ENCODE peak calls at places on chromosomes 13 and 19, in five cellular contexts. K is thoracic aorta, Z is fibroblast of lung, Q is cardiac muscle cell, I is tibial nerve. W is an unnamed sample. For H3K4me1, the result is how much of the 10 kb centered on the place peaks cover.

GRCh38 chr13:43544011-43544410 is 242.8 kb downstream of the ENOX1 start:
- DNase-seq in K (no peak), Z (peak), Q (peak), I (no peak), W (no peak)

GRCh38 chr19:35045667-35046300 is 4.3 kb downstream of the HPN start:
- DNase-seq in K (no peak), Z (no peak), Q (peak), I (no peak), W (no peak)

GRCh38 chr13:93847162-93847561 is 620.6 kb downstream of the GPC6 start:
- DNase-seq in K (no peak), Z (peak), Q (peak), I (no peak), W (no peak)

GRCh38 chr19:18282788-18283141 is 1.3 kb upstream of the JUND start:
- DNase-seq in K (no peak), Z (no peak), Q (no peak), I (no peak), W (no peak)

GRCh38 chr19:12828494-12828893 is 5.9 kb downstream of the RTBDN start:
- DNase-seq in K (no peak), Z (no peak), Q (peak), I (no peak), W (no peak)

GRCh38 chr13:29594310-29594709 is 1.2 kb downstream of the SLC7A1 start:
- DNase-seq in K (no peak), Z (peak), Q (peak), I (peak), W (peak)

GRCh38 chr13:90562388-90562787 is 785.1 kb upstream of the MIR17HG start:
- DNase-seq in K (no peak), Z (peak), Q (no peak), I (no peak), W (no peak)

GRCh38 chr13:98976941-98977340 is 923 bp downstream of the DOCK9 start:
- DNase-seq in K (no peak), Z (peak), Q (peak), I (no peak), W (no peak)

GRCh38 chr19:1860133-1860775 is 3.1 kb downstream of the KLF16 start:
- DNase-seq in K (no peak), Z (peak), Q (peak), I (no peak), W (no peak)

GRCh38 chr19:51179297-51179696 is 37.2 kb downstream of the SIGLEC7 start:
- DNase-seq in K (no peak), Z (no peak), Q (no peak), I (no peak), W (no peak)

GRCh38 chr19:17323973-17324327 is 10.7 kb downstream of the ANO8 start:
- DNase-seq in K (no peak), Z (no peak), Q (no peak), I (no peak), W (no peak)

GRCh38 chr19:55086730-55087541 is 11.3 kb downstream of the EPS8L1 start:
- DNase-seq in K (peak), Z (peak), Q (peak), I (peak), W (no peak)

GRCh38 chr19:36116344-36116637 is 1.0 kb downstream of the TBCB start:
- DNase-seq in K (no peak), Z (no peak), Q (no peak), I (no peak), W (no peak)

GRCh38 chr19:44722131-44723121 is 23.5 kb downstream of the CEACAM16 start:
- DNase-seq in K (no peak), Z (no peak), Q (no peak), I (no peak), W (no peak)

DNA sequence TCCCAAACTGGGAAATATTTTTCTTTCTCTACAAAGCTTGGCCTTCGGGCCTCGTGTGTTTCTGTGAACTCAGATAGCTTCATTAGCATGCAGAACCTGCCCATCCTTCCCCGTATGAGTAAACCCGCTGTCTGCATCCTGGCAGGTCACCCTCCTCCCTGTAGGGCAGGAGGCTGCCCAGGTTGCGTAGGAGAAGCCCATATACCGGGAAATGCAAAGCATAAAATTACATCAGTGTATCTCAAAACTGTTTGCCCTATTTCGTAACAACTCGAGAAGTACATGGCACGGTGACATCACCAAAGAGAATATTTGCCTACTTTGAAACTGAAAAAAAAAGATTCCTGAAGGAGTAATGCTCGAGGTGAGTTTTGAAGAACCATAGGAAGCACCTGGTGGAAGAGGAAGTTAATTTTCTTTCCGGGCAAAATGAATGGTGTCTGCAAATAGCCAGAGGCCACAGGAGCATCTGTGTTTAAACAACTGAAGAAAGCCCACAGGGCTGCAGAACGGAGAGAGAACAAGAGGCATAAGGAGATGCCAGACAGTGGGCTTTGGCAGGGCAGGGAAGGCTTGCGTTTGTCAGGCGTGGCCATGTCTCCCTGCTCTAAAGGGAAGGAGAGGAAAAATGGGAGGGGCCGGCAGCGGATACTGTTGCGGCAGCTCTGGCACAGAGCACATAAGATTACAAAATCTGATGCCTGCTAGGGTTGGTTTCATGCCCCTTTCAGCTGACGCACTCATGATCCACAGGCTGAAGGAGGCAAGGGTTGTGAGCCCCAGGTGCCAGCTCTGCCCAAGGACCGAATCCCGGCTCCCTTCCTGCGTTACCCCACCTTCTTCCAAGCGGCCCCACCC is 81.4 kb downstream of the IRS2 start:
- DNase-seq in K (no peak), Z (no peak), Q (peak), I (peak), W (no peak)
- H3K27ac ChIP-seq in K (peak), Z (no peak), Q (no peak), I (no peak), W (no peak)

DNA sequence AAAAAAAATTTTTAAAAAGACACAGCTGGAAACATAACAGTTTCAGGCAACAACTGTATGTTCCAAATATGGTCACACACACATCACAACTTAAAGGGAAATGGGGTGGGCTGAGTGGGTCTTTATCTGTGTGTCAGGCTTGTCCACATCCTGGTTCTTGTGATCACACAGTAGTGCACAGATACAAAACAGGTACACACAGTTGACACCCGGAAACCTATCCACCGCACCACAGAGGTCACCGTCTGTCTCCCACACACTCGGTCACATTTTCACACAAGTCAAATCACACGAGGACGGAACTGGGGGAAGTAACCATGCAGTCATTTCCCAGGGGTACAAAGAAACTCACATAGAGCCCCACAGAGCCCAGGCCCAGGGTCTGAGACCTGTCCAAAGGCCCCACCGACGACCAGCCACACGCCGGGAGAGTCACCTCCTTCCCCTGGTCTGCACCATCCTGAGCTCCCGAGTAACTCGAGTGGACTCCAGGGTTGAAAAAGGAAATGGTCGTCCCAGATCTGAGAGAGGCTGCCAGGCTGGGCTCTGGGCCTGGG is 1.4 kb upstream of the PPAN start:
- DNase-seq in K (no peak), Z (no peak), Q (no peak), I (no peak), W (peak)
- H3K4me1 ChIP-seq in K (under half), Z (under half), Q (under half), I (under half), W (half or more)

GRCh38 chr19:56543776-56544175 is 5.0 kb downstream of the ZFP28 start:
- DNase-seq in K (no peak), Z (no peak), Q (no peak), I (no peak), W (no peak)

GRCh38 chr19:56547535-56547934 is 8.8 kb downstream of the ZFP28 start:
- DNase-seq in K (no peak), Z (no peak), Q (no peak), I (no peak), W (no peak)
- TF ChIP-seq CTCF in K (no peak), Z (peak), Q (no peak), I (no peak), W (no peak)

GRCh38 chr19:41886761-41887710 is 4.1 kb downstream of the ARHGEF1 start:
- DNase-seq in K (no peak), Z (no peak), Q (no peak), I (no peak), W (peak)
- H3K27ac ChIP-seq in K (no peak), Z (no peak), Q (no peak), I (no peak), W (peak)

DNA sequence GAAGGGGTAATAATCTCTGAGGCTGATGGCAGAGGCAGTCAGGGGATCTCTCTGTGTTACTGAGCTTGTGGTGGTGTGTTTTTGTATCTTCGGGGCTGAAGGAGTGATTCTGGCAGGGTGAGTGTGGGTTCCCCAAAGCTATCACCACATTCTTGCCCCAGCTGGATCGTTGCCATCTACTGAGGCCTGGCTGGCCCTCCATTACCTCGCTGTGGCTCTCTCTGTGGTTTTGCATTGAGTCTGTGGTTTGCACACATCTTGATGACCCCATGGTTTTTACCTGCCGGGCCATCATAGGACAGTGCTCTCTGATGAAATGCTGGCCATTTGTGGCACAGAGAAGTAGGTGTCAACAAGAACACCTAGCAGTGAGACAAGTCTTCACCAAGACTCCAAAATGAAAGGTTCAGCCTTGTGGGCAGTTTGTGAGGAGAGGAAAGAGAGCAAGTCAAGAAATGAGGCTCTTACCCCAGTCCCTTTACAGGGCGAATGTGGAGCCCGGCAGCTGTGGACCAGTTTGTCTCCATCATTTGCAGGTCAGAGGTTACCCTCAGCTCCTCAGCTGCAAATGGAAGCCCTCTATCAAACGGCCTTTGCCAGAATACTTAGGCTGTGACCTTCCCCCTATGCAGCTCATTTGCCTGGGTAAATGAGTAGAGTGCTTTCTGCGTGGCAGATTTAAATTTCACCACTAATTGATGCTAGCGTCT is 69.0 kb upstream of the NPAS1 start:
- DNase-seq in K (no peak), Z (no peak), Q (no peak), I (no peak), W (no peak)
- H3K4me1 ChIP-seq in K (half or more), Z (under half), Q (under half), I (half or more), W (under half)